ENCODE peak calls at places on chromosomes 12 and 14, in four cellular contexts. One of them, this sample, is unnamed.

GRCh38 chr12:91023326-91024004 is 18.7 kb upstream of the EPYC start:
- ATAC-seq in right cardiac atrium: no peak
- ATAC-seq in heart left ventricle: no peak
- ATAC-seq in pancreas: no peak
- ATAC-seq in this sample: no peak

GRCh38 chr14:76101384-76101783 is 50.3 kb upstream of the GPATCH2L start:
- ATAC-seq in right cardiac atrium: no peak
- ATAC-seq in heart left ventricle: peak; percentile 33
- ATAC-seq in pancreas: no peak
- ATAC-seq in this sample: peak; percentile 64

GRCh38 chr12:9851927-9852326 is 17.2 kb downstream of the CLEC2B start:
- ATAC-seq in pancreas: no peak
- ATAC-seq in heart left ventricle: no peak
- ATAC-seq in right cardiac atrium: no peak
- ATAC-seq in this sample: no peak

GRCh38 chr14:55146425-55146824 is 17.4 kb downstream of the LGALS3 start:
- ATAC-seq in heart left ventricle: no peak
- ATAC-seq in pancreas: no peak
- ATAC-seq in right cardiac atrium: no peak
- ATAC-seq in this sample: no peak

GRCh38 chr12:53659609-53660008 is 16.3 kb downstream of the ATP5MC2 start:
- ATAC-seq in pancreas: peak; percentile 52
- ATAC-seq in heart left ventricle: peak; percentile 79
- ATAC-seq in right cardiac atrium: peak; percentile 57
- ATAC-seq in this sample: peak; percentile 60

GRCh38 chr12:88638388-88638787 is 58.1 kb upstream of the KITLG start:
- ATAC-seq in heart left ventricle: peak; percentile 70
- ATAC-seq in right cardiac atrium: peak; percentile 65
- ATAC-seq in pancreas: no peak
- ATAC-seq in this sample: no peak

GRCh38 chr12:59365133-59365532 is 230.7 kb upstream of the SLC16A7 start:
- ATAC-seq in heart left ventricle: no peak
- ATAC-seq in right cardiac atrium: no peak
- ATAC-seq in pancreas: no peak
- ATAC-seq in this sample: no peak

GRCh38 chr12:123410041-123410412 is 26.1 kb downstream of the KMT5A start:
- ATAC-seq in heart left ventricle: no peak
- ATAC-seq in pancreas: no peak
- ATAC-seq in right cardiac atrium: no peak
- ATAC-seq in this sample: no peak

GRCh38 chr12:100926669-100927248 is 132.2 kb downstream of the ANO4 start:
- ATAC-seq in right cardiac atrium: no peak
- ATAC-seq in heart left ventricle: no peak
- ATAC-seq in pancreas: peak; percentile 82
- ATAC-seq in this sample: no peak

GRCh38 chr14:52348796-52349195 is 34.7 kb downstream of the PTGER2 start:
- ATAC-seq in right cardiac atrium: no peak
- ATAC-seq in pancreas: peak; percentile 48
- ATAC-seq in heart left ventricle: no peak
- ATAC-seq in this sample: peak; percentile 37

DNA sequence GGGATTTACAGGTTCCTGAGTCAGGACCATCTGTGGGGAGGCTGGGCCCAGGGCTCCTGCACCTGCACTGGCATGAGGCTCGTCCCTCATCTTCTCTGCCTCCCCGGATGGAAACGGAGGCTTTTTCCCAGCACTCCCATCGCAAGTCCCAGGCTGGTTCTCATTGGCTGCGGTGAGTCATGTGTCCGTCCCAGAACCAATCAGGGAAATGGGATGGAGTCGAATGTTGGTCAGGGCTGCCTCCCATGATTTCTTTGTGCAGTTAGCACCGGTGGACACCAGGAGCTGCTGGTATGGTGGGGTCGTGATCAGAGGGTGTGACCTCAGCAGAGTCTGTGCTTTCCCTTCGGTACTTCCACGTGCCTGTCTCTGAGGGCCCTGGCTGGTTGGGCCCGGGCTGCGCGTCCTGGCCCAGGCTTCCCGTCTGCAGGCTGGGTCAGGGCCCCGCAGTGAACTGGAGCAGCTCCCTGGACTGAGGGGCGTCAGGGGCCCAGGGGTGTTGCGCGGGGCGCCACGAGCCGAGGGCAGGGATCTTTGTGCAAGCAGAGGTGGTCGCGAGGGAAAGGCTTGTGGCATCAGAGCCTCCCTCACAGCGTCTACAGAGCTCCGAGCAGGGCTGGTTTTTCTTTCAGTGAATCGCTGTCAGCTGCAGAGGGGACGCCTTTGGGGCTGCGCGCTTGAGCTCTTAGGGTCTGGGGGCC is 168.1 kb downstream of the ADGRD1 start:
- ATAC-seq in heart left ventricle: no peak
- ATAC-seq in pancreas: no peak
- ATAC-seq in right cardiac atrium: peak; percentile 8
- ATAC-seq in this sample: no peak
- H3K4me3 ChIP-seq in heart left ventricle: no peak overlapping the region
- H3K4me3 ChIP-seq in pancreas: no peak overlapping the region
- H3K4me3 ChIP-seq in right cardiac atrium: no peak overlapping the region
- H3K4me3 ChIP-seq in this sample: no peak overlapping the region

GRCh38 chr14:65373011-65373670 is 39.4 kb upstream of the FUT8 start:
- ATAC-seq in pancreas: peak; percentile 67
- ATAC-seq in heart left ventricle: no peak
- ATAC-seq in right cardiac atrium: no peak
- ATAC-seq in this sample: no peak

GRCh38 chr14:65371784-65372183 is 40.7 kb upstream of the FUT8 start:
- ATAC-seq in right cardiac atrium: no peak
- ATAC-seq in pancreas: no peak
- ATAC-seq in heart left ventricle: no peak
- ATAC-seq in this sample: no peak

GRCh38 chr14:65377576-65377975 is 35.0 kb upstream of the FUT8 start:
- ATAC-seq in pancreas: no peak
- ATAC-seq in heart left ventricle: no peak
- ATAC-seq in right cardiac atrium: no peak
- ATAC-seq in this sample: no peak

GRCh38 chr14:65370890-65371289 is 41.6 kb upstream of the FUT8 start:
- ATAC-seq in right cardiac atrium: no peak
- ATAC-seq in pancreas: no peak
- ATAC-seq in heart left ventricle: no peak
- ATAC-seq in this sample: no peak

DNA sequence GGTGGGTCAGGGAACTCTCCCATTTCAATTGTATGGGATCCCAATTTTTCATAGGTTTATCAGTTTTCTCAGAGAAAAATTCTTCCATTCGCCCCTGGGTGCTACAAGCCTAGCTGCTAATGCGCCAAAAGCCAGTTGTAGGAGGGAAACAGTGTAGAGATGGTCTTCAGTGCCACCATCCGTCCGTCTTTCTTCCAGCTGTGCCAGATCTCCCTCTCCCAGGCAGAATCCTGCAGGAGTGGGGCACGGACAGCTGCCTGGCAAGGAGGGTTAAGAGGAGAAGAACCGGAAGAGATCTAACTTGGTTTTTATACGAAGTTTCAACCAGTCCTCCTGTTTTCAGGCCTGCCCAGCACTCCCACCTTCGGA is 38.9 kb upstream of the FUT8 start:
- ATAC-seq in heart left ventricle: peak; percentile 44
- ATAC-seq in pancreas: peak; percentile 78
- ATAC-seq in right cardiac atrium: no peak
- ATAC-seq in this sample: no peak
- H3K4me3 ChIP-seq in heart left ventricle: no peak overlapping the region
- H3K4me3 ChIP-seq in pancreas: no peak overlapping the region
- H3K4me3 ChIP-seq in right cardiac atrium: no peak overlapping the region
- H3K4me3 ChIP-seq in this sample: no peak overlapping the region

DNA sequence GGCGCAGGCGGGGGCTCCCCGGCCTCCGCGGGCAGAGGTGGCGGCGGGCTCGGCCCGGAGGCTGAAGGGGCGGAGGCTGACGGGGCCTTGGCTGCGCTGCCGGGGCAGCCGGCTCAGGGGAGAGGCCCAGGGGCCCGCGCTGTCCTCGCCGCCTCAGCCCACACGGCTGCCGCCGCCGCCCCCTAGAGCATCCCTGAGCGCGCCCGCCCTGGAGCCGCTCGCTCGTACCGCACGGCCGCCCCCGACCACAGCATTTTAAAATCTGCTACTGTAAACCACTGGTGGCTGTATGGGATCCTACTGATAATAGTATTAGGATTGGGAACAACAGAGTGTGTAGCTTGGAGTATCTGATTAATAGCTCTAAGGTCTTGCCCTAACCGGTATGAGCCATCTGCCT is 22.2 kb upstream of the EDDM3A start:
- ATAC-seq in heart left ventricle: no peak
- ATAC-seq in pancreas: no peak
- ATAC-seq in right cardiac atrium: peak; percentile 71
- ATAC-seq in this sample: peak; percentile 25
- H3K4me3 ChIP-seq in heart left ventricle: peak overlapping the region; percentile 35
- H3K4me3 ChIP-seq in pancreas: no peak overlapping the region
- H3K4me3 ChIP-seq in right cardiac atrium: peak overlapping the region; percentile 21
- H3K4me3 ChIP-seq in this sample: no peak overlapping the region

DNA sequence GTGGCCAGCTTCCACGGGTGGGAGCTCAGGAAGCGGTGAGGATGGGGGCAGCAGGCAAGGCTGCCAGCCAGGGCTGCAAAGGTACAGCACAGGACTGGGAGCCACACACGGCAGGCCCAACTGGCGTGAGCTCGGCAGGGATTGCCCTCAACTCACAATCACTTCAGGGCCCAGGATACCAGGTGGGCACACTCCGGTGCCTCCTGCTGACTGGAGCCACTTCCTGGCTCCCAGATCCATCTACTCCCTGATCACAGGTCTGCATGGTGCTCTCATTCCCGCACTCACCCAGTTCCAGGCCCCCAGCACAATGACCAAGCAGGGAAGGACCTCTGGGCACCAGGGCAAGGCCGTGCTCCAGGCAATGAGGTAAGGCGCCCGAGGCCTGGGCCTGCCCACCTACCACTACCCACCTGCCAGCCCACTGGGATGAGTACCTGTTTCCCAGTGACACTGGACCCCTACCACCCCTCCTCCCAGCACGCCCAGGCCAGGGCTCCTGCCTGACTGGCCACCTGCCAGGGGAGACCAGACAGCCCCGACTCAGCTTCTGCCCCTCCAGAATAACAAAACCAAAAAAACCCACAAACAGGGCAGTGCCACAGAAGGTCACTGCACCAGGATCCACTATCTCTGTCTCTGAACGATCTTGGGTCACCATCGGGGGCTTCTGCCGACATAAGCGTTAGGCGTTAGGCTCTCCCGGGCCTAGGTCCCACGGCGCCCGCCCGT is 1.8 kb downstream of the JAG2 start:
- ATAC-seq in right cardiac atrium: no peak
- ATAC-seq in pancreas: no peak
- ATAC-seq in heart left ventricle: no peak
- ATAC-seq in this sample: no peak
- H3K4me3 ChIP-seq in right cardiac atrium: no peak overlapping the region
- H3K4me3 ChIP-seq in pancreas: no peak overlapping the region
- H3K4me3 ChIP-seq in heart left ventricle: peak overlapping the region; percentile 74
- H3K4me3 ChIP-seq in this sample: peak overlapping the region; percentile 54

GRCh38 chr12:108442077-108442476 is 73.0 kb upstream of the FICD start:
- ATAC-seq in pancreas: no peak
- ATAC-seq in right cardiac atrium: no peak
- ATAC-seq in heart left ventricle: peak; percentile 80
- ATAC-seq in this sample: no peak
- H3K4me3 ChIP-seq in pancreas: no peak overlapping the region
- H3K4me3 ChIP-seq in right cardiac atrium: no peak overlapping the region
- H3K4me3 ChIP-seq in heart left ventricle: no peak overlapping the region
- H3K4me3 ChIP-seq in this sample: no peak overlapping the region

GRCh38 chr14:90397401-90398314 is 829 bp downstream of the CALM1 start:
- ATAC-seq in pancreas: peak; percentile 59
- ATAC-seq in right cardiac atrium: peak; percentile 67
- ATAC-seq in heart left ventricle: peak; percentile 60
- ATAC-seq in this sample: peak; percentile 40
- H3K4me3 ChIP-seq in pancreas: peak overlapping the region; percentile 63
- H3K4me3 ChIP-seq in right cardiac atrium: peak overlapping the region; percentile 84
- H3K4me3 ChIP-seq in heart left ventricle: peak overlapping the region; percentile 92
- H3K4me3 ChIP-seq in this sample: peak overlapping the region; percentile 97

GRCh38 chr14:57753821-57754220 is 112.1 kb downstream of the SLC35F4 start:
- ATAC-seq in right cardiac atrium: no peak
- ATAC-seq in heart left ventricle: no peak
- ATAC-seq in pancreas: no peak
- ATAC-seq in this sample: no peak
- H3K4me3 ChIP-seq in right cardiac atrium: no peak overlapping the region
- H3K4me3 ChIP-seq in heart left ventricle: no peak overlapping the region
- H3K4me3 ChIP-seq in pancreas: no peak overlapping the region
- H3K4me3 ChIP-seq in this sample: no peak overlapping the region